ENCODE peak calls at places on chromosomes 7 and 10, in ten cellular contexts. One of them, this sample, is unnamed. For H3K4me1, the result is how much of the 10 kb centered on the place peaks cover.

GRCh38 chr10:52951819-52952218 is 179.2 kb upstream of the MBL2 start:
- DNase-seq in neuronal stem cell: peak
- DNase-seq in mammary epithelial cell: peak
- DNase-seq in IMR-90: peak
- DNase-seq in fibroblast of lung: peak
- DNase-seq in SK-N-SH: no peak
- DNase-seq in HCT116: no peak
- DNase-seq in PC-3: peak
- DNase-seq in mesendoderm: peak
- DNase-seq in GM23248: peak
- DNase-seq in this sample: no peak

GRCh38 chr7:7795736-7796135 is 77.3 kb upstream of the RPA3 start:
- DNase-seq in fibroblast of lung: peak
- DNase-seq in mammary epithelial cell: peak
- DNase-seq in IMR-90: peak
- DNase-seq in PC-3: peak
- DNase-seq in HCT116: peak
- DNase-seq in mesendoderm: peak
- DNase-seq in SK-N-SH: no peak
- DNase-seq in GM23248: peak
- DNase-seq in neuronal stem cell: no peak
- DNase-seq in this sample: peak

GRCh38 chr10:110211455-110211843 is 4.0 kb downstream of the MXI1 start:
- DNase-seq in mesendoderm: no peak
- DNase-seq in neuronal stem cell: no peak
- DNase-seq in fibroblast of lung: no peak
- DNase-seq in SK-N-SH: no peak
- DNase-seq in HCT116: no peak
- DNase-seq in IMR-90: no peak
- DNase-seq in PC-3: no peak
- DNase-seq in mammary epithelial cell: no peak
- DNase-seq in GM23248: no peak
- DNase-seq in this sample: no peak

GRCh38 chr7:79810945-79811344 is 323.7 kb upstream of the GNAI1 start:
- DNase-seq in HCT116: no peak
- DNase-seq in PC-3: no peak
- DNase-seq in GM23248: no peak
- DNase-seq in mammary epithelial cell: no peak
- DNase-seq in SK-N-SH: no peak
- DNase-seq in neuronal stem cell: no peak
- DNase-seq in IMR-90: peak
- DNase-seq in fibroblast of lung: no peak
- DNase-seq in mesendoderm: no peak
- DNase-seq in this sample: no peak

GRCh38 chr10:100909506-100910260 is 3.1 kb upstream of the SLF2 start:
- DNase-seq in mesendoderm: peak
- DNase-seq in neuronal stem cell: no peak
- DNase-seq in PC-3: no peak
- DNase-seq in IMR-90: no peak
- DNase-seq in HCT116: no peak
- DNase-seq in fibroblast of lung: no peak
- DNase-seq in GM23248: no peak
- DNase-seq in SK-N-SH: no peak
- DNase-seq in mammary epithelial cell: no peak
- DNase-seq in this sample: no peak

GRCh38 chr7:159020987-159021386 is 123.7 kb downstream of the VIPR2 start:
- DNase-seq in mesendoderm: peak
- DNase-seq in mammary epithelial cell: no peak
- DNase-seq in IMR-90: no peak
- DNase-seq in neuronal stem cell: no peak
- DNase-seq in GM23248: no peak
- DNase-seq in fibroblast of lung: no peak
- DNase-seq in HCT116: peak
- DNase-seq in SK-N-SH: no peak
- DNase-seq in PC-3: no peak
- DNase-seq in this sample: no peak

GRCh38 chr7:143343596-143343995 is 18.9 kb downstream of the FAM131B start:
- DNase-seq in GM23248: no peak
- DNase-seq in HCT116: no peak
- DNase-seq in mesendoderm: no peak
- DNase-seq in SK-N-SH: no peak
- DNase-seq in mammary epithelial cell: no peak
- DNase-seq in fibroblast of lung: no peak
- DNase-seq in neuronal stem cell: no peak
- DNase-seq in PC-3: no peak
- DNase-seq in IMR-90: no peak
- DNase-seq in this sample: no peak

GRCh38 chr7:140889645-140890044 is 35.1 kb downstream of the BRAF start:
- DNase-seq in neuronal stem cell: no peak
- DNase-seq in fibroblast of lung: no peak
- DNase-seq in GM23248: no peak
- DNase-seq in mammary epithelial cell: no peak
- DNase-seq in HCT116: no peak
- DNase-seq in mesendoderm: no peak
- DNase-seq in IMR-90: no peak
- DNase-seq in PC-3: no peak
- DNase-seq in SK-N-SH: no peak
- DNase-seq in this sample: no peak

GRCh38 chr10:110212119-110213006 is 5.0 kb downstream of the MXI1 start:
- DNase-seq in mammary epithelial cell: no peak
- DNase-seq in HCT116: no peak
- DNase-seq in IMR-90: no peak
- DNase-seq in SK-N-SH: no peak
- DNase-seq in neuronal stem cell: no peak
- DNase-seq in GM23248: peak
- DNase-seq in fibroblast of lung: no peak
- DNase-seq in mesendoderm: no peak
- DNase-seq in PC-3: no peak
- DNase-seq in this sample: no peak

GRCh38 chr7:142859829-142860228 is 5.0 kb downstream of the EPHB6 start:
- DNase-seq in neuronal stem cell: no peak
- DNase-seq in HCT116: no peak
- DNase-seq in fibroblast of lung: peak
- DNase-seq in IMR-90: peak
- DNase-seq in mammary epithelial cell: peak
- DNase-seq in SK-N-SH: no peak
- DNase-seq in GM23248: peak
- DNase-seq in PC-3: peak
- DNase-seq in mesendoderm: no peak
- DNase-seq in this sample: peak

GRCh38 chr10:69906425-69906824 is 104.7 kb downstream of the COL13A1 start:
- DNase-seq in mesendoderm: peak
- DNase-seq in IMR-90: no peak
- DNase-seq in fibroblast of lung: no peak
- DNase-seq in mammary epithelial cell: no peak
- DNase-seq in PC-3: no peak
- DNase-seq in HCT116: no peak
- DNase-seq in GM23248: no peak
- DNase-seq in SK-N-SH: no peak
- DNase-seq in neuronal stem cell: no peak
- DNase-seq in this sample: no peak

GRCh38 chr10:132149917-132150316 is 36.8 kb upstream of the DPYSL4 start:
- DNase-seq in mesendoderm: no peak
- DNase-seq in SK-N-SH: no peak
- DNase-seq in GM23248: peak
- DNase-seq in neuronal stem cell: no peak
- DNase-seq in IMR-90: no peak
- DNase-seq in mammary epithelial cell: no peak
- DNase-seq in PC-3: no peak
- DNase-seq in HCT116: no peak
- DNase-seq in fibroblast of lung: no peak
- DNase-seq in this sample: no peak

GRCh38 chr10:110501142-110501937 is 3.6 kb downstream of the DUSP5 start:
- DNase-seq in fibroblast of lung: peak
- DNase-seq in PC-3: peak
- DNase-seq in GM23248: peak
- DNase-seq in neuronal stem cell: no peak
- DNase-seq in SK-N-SH: peak
- DNase-seq in mammary epithelial cell: peak
- DNase-seq in IMR-90: peak
- DNase-seq in mesendoderm: peak
- DNase-seq in HCT116: peak
- DNase-seq in this sample: peak

DNA sequence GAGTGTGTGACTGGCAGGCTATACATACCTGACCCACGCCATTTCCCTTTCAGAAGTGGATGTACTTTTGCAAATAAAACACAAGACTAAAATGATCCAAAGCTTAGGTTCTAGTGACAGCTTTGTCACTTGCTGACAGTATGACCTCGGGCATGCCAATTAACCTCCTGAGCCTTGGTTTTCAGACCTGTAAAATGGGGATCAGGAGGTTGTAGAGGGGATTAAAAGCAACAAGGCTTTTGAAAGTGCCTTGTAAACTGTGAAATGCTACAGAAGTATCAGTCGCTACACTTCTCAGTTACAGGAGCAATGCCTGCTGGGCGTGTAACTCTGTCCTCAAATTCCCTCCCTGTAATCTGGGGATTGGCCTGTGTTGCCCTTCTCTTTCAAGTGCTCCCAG is 8.7 kb upstream of the GRB10 start:
- DNase-seq in PC-3: no peak
- DNase-seq in neuronal stem cell: no peak
- DNase-seq in HCT116: no peak
- DNase-seq in mammary epithelial cell: no peak
- DNase-seq in IMR-90: no peak
- DNase-seq in SK-N-SH: no peak
- DNase-seq in GM23248: no peak
- DNase-seq in mesendoderm: peak
- DNase-seq in fibroblast of lung: no peak
- DNase-seq in this sample: no peak
- H3K9ac ChIP-seq in PC-3: peak
- H3K9ac ChIP-seq in neuronal stem cell: no peak
- H3K9ac ChIP-seq in HCT116: no peak
- H3K9ac ChIP-seq in mammary epithelial cell: no peak
- H3K9ac ChIP-seq in IMR-90: peak
- H3K9ac ChIP-seq in SK-N-SH: peak
- H3K9ac ChIP-seq in GM23248: peak
- H3K9ac ChIP-seq in mesendoderm: peak
- H3K9ac ChIP-seq in fibroblast of lung: peak
- H3K9ac ChIP-seq in this sample: peak

GRCh38 chr10:12566161-12567115 is 217.1 kb downstream of the CAMK1D start:
- DNase-seq in HCT116: no peak
- DNase-seq in SK-N-SH: no peak
- DNase-seq in mesendoderm: no peak
- DNase-seq in GM23248: peak
- DNase-seq in PC-3: no peak
- DNase-seq in neuronal stem cell: no peak
- DNase-seq in IMR-90: peak
- DNase-seq in fibroblast of lung: peak
- DNase-seq in mammary epithelial cell: no peak
- DNase-seq in this sample: peak
- H3K27ac ChIP-seq in HCT116: no peak
- H3K27ac ChIP-seq in SK-N-SH: no peak
- H3K27ac ChIP-seq in mesendoderm: no peak
- H3K27ac ChIP-seq in GM23248: no peak
- H3K27ac ChIP-seq in PC-3: no peak
- H3K27ac ChIP-seq in neuronal stem cell: no peak
- H3K27ac ChIP-seq in IMR-90: no peak
- H3K27ac ChIP-seq in fibroblast of lung: no peak
- H3K27ac ChIP-seq in mammary epithelial cell: no peak
- H3K27ac ChIP-seq in this sample: no peak

GRCh38 chr10:21145751-21146445 is 248.8 kb upstream of the NEBL start:
- DNase-seq in HCT116: no peak
- DNase-seq in PC-3: no peak
- DNase-seq in mammary epithelial cell: no peak
- DNase-seq in neuronal stem cell: peak
- DNase-seq in IMR-90: no peak
- DNase-seq in mesendoderm: peak
- DNase-seq in SK-N-SH: no peak
- DNase-seq in GM23248: no peak
- DNase-seq in fibroblast of lung: no peak
- DNase-seq in this sample: no peak
- H3K4me1 ChIP-seq in HCT116: under half
- H3K4me1 ChIP-seq in PC-3: under half
- H3K4me1 ChIP-seq in mammary epithelial cell: under half
- H3K4me1 ChIP-seq in neuronal stem cell: under half
- H3K4me1 ChIP-seq in IMR-90: under half
- H3K4me1 ChIP-seq in mesendoderm: under half
- H3K4me1 ChIP-seq in SK-N-SH: under half
- H3K4me1 ChIP-seq in GM23248: under half
- H3K4me1 ChIP-seq in fibroblast of lung: under half
- H3K4me1 ChIP-seq in this sample: under half

GRCh38 chr10:102043456-102043855 is 12.5 kb downstream of the ARMH3 start:
- DNase-seq in fibroblast of lung: no peak
- DNase-seq in GM23248: peak
- DNase-seq in IMR-90: peak
- DNase-seq in neuronal stem cell: no peak
- DNase-seq in HCT116: no peak
- DNase-seq in SK-N-SH: no peak
- DNase-seq in mammary epithelial cell: no peak
- DNase-seq in mesendoderm: no peak
- DNase-seq in PC-3: no peak
- DNase-seq in this sample: no peak
- H3K9ac ChIP-seq in fibroblast of lung: no peak
- H3K9ac ChIP-seq in GM23248: no peak
- H3K9ac ChIP-seq in IMR-90: no peak
- H3K9ac ChIP-seq in neuronal stem cell: no peak
- H3K9ac ChIP-seq in HCT116: no peak
- H3K9ac ChIP-seq in SK-N-SH: no peak
- H3K9ac ChIP-seq in mammary epithelial cell: no peak
- H3K9ac ChIP-seq in mesendoderm: no peak
- H3K9ac ChIP-seq in PC-3: no peak
- H3K9ac ChIP-seq in this sample: no peak

GRCh38 chr7:47611045-47611511 is 29.2 kb upstream of the TNS3 start:
- DNase-seq in mammary epithelial cell: no peak
- DNase-seq in mesendoderm: no peak
- DNase-seq in SK-N-SH: no peak
- DNase-seq in IMR-90: no peak
- DNase-seq in HCT116: no peak
- DNase-seq in GM23248: no peak
- DNase-seq in fibroblast of lung: no peak
- DNase-seq in PC-3: no peak
- DNase-seq in neuronal stem cell: no peak
- DNase-seq in this sample: no peak

GRCh38 chr7:47610506-47611044 is 28.7 kb upstream of the TNS3 start:
- DNase-seq in HCT116: no peak
- DNase-seq in GM23248: peak
- DNase-seq in PC-3: no peak
- DNase-seq in IMR-90: peak
- DNase-seq in mammary epithelial cell: no peak
- DNase-seq in SK-N-SH: no peak
- DNase-seq in mesendoderm: no peak
- DNase-seq in fibroblast of lung: peak
- DNase-seq in neuronal stem cell: no peak
- DNase-seq in this sample: peak

GRCh38 chr7:47614450-47614849 is 32.5 kb upstream of the TNS3 start:
- DNase-seq in GM23248: no peak
- DNase-seq in PC-3: no peak
- DNase-seq in IMR-90: no peak
- DNase-seq in HCT116: no peak
- DNase-seq in mesendoderm: no peak
- DNase-seq in mammary epithelial cell: no peak
- DNase-seq in neuronal stem cell: no peak
- DNase-seq in fibroblast of lung: no peak
- DNase-seq in SK-N-SH: no peak
- DNase-seq in this sample: no peak

GRCh38 chr7:47606176-47606575 is 24.3 kb upstream of the TNS3 start:
- DNase-seq in IMR-90: no peak
- DNase-seq in PC-3: no peak
- DNase-seq in mammary epithelial cell: no peak
- DNase-seq in neuronal stem cell: no peak
- DNase-seq in mesendoderm: no peak
- DNase-seq in fibroblast of lung: no peak
- DNase-seq in SK-N-SH: no peak
- DNase-seq in GM23248: no peak
- DNase-seq in HCT116: no peak
- DNase-seq in this sample: no peak

GRCh38 chr7:47609803-47610452 is 28.0 kb upstream of the TNS3 start:
- DNase-seq in HCT116: no peak
- DNase-seq in neuronal stem cell: no peak
- DNase-seq in SK-N-SH: no peak
- DNase-seq in fibroblast of lung: peak
- DNase-seq in mesendoderm: no peak
- DNase-seq in GM23248: peak
- DNase-seq in PC-3: no peak
- DNase-seq in IMR-90: peak
- DNase-seq in mammary epithelial cell: no peak
- DNase-seq in this sample: peak
- H3K27ac ChIP-seq in HCT116: no peak
- H3K27ac ChIP-seq in neuronal stem cell: no peak
- H3K27ac ChIP-seq in SK-N-SH: no peak
- H3K27ac ChIP-seq in fibroblast of lung: peak
- H3K27ac ChIP-seq in mesendoderm: no peak
- H3K27ac ChIP-seq in GM23248: peak
- H3K27ac ChIP-seq in PC-3: no peak
- H3K27ac ChIP-seq in IMR-90: peak
- H3K27ac ChIP-seq in mammary epithelial cell: no peak
- H3K27ac ChIP-seq in this sample: peak